ENCODE peak calls at places on chromosomes 16 and 17, in six cellular contexts. N is IMR-90, Y is trophoblast cell, B is H1, X is mesenchymal stem cell, D is mesendoderm. L is an unnamed sample.

GRCh38 chr16:35214840-35215239 is 1755.4 kb downstream of the TP53TG3F start:
- DNase-seq in Y (no peak), N (no peak), B (no peak), X (no peak), D (no peak), L (no peak)

GRCh38 chr16:4506450-4506849 is 30.3 kb downstream of the HMOX2 start:
- DNase-seq in N (peak; percentile 82), D (peak; percentile 88), X (peak; percentile 80), B (peak; percentile 56), Y (peak; percentile 51), L (peak; percentile 49)

GRCh38 chr17:42675984-42676423 is 790 bp downstream of the PLEKHH3 start:
- DNase-seq in N (peak; percentile 45), D (peak; percentile 67), B (no peak), X (peak; percentile 79), Y (peak; percentile 63), L (no peak)

GRCh38 chr17:49387374-49388289 is 25.6 kb upstream of the ZNF652 start:
- DNase-seq in Y (no peak), X (no peak), D (no peak), N (no peak), B (no peak), L (no peak)

GRCh38 chr17:74785096-74785980 is 9.2 kb upstream of the NAT9 start:
- DNase-seq in D (no peak), X (no peak), Y (peak; percentile 27), B (no peak), N (no peak), L (no peak)

GRCh38 chr17:42514867-42515266 is 21.2 kb upstream of the NAGLU start:
- DNase-seq in D (no peak), Y (no peak), X (no peak), N (no peak), B (no peak), L (no peak)

GRCh38 chr17:50660887-50661345 is 26.2 kb downstream of the ABCC3 start:
- DNase-seq in X (no peak), D (no peak), B (no peak), N (no peak), Y (peak; percentile 34), L (no peak)

GRCh38 chr16:67963325-67964321 is 4.8 kb downstream of the SLC12A4 start:
- DNase-seq in B (peak; percentile 75), X (no peak), N (no peak), Y (peak; percentile 80), D (peak; percentile 29), L (no peak)

GRCh38 chr17:28881533-28882056 is 15.9 kb downstream of the FLOT2 start:
- DNase-seq in Y (no peak), X (no peak), N (no peak), D (no peak), B (no peak), L (no peak)
- H3K4me3 ChIP-seq in Y (no peak overlapping the region), X (no peak overlapping the region), N (no peak overlapping the region), D (no peak overlapping the region), B (no peak overlapping the region), L (no peak overlapping the region)

GRCh38 chr16:30874244-30874820 is 19.5 kb downstream of the BCL7C start:
- DNase-seq in B (no peak), X (no peak), Y (peak; percentile 75), D (no peak), N (no peak), L (no peak)

GRCh38 chr16:30874821-30875717 is 18.8 kb downstream of the BCL7C start:
- DNase-seq in N (peak; percentile 88), X (peak; percentile 92), D (peak; percentile 95), Y (peak; percentile 92), B (peak; percentile 94), L (peak; percentile 87)

GRCh38 chr16:30870904-30871303 is 23.0 kb downstream of the BCL7C start:
- DNase-seq in N (no peak), D (no peak), X (no peak), B (no peak), Y (no peak), L (no peak)

GRCh38 chr16:30876867-30877266 is 17.0 kb downstream of the BCL7C start:
- DNase-seq in D (peak; percentile 59), Y (no peak), N (no peak), X (peak; percentile 26), B (no peak), L (no peak)

DNA sequence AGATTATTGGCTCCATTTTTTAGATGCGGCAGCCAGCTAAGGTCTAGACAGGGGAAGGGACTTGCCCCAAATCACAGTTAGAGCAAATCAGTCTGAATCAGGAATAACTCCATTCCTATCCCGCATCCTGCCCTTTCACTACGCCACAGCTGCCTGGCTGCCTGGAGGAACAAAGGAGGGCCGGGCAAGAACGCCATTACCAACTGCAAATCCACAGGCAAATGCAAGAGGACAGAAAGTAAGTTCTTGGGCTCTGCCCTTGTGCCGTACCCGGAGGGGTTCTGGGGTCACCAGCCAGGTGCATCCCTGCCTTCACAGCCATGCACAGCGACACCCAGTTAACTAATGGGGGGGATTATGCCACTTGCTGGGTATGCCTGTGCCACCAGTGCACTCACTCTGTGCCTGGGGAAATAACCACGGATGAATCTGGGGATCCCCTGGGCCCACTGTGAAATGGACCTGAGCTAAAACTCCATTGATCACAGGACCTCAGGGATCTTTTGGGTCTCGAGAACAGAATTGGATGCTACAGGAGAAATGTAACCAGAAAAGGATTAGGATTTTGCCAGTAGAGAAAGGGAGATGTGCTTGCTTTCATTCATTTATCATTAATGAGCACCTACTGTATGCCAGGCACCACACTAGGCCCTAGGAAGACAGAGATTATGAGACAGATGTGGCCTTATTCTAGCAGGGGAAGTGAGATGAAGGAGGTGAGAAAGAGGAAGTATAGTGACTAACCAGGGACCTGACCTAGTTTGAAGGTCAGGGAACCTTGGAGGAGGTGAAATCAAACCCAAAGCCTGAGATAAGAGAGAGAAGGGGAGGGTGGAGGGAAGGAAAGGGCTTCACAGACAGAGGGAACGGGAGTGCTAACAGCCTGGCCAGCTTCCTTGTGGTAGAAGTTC is 17.7 kb downstream of the BCL7C start:
- DNase-seq in N (peak; percentile 26), Y (peak; percentile 88), B (no peak), X (peak; percentile 1), D (peak; percentile 73), L (no peak)
- H2BK120ac ChIP-seq in N (peak overlapping the region; percentile 34), Y (peak overlapping the region; percentile 39), B (no peak overlapping the region), X (peak overlapping the region; percentile 6), D (no peak overlapping the region), L (no peak overlapping the region)

GRCh38 chr17:57890857-57891232 is 41.0 kb upstream of the MRPS23 start:
- DNase-seq in B (no peak), N (no peak), X (no peak), D (no peak), Y (no peak), L (no peak)

GRCh38 chr17:57894848-57895247 is 45.0 kb upstream of the MRPS23 start:
- DNase-seq in X (no peak), D (no peak), B (no peak), N (no peak), Y (no peak), L (no peak)

GRCh38 chr17:57892820-57893595 is 43.2 kb upstream of the MRPS23 start:
- DNase-seq in B (peak; percentile 71), D (peak; percentile 96), N (peak; percentile 98), Y (peak; percentile 96), X (peak; percentile 100), L (peak; percentile 77)

GRCh38 chr17:57889892-57890856 is 40.3 kb upstream of the MRPS23 start:
- DNase-seq in D (no peak), Y (no peak), B (no peak), N (peak; percentile 86), X (peak; percentile 48), L (no peak)

GRCh38 chr17:57892146-57892819 is 42.4 kb upstream of the MRPS23 start:
- DNase-seq in N (peak; percentile 84), D (peak; percentile 97), X (peak; percentile 93), Y (peak; percentile 85), B (peak; percentile 99), L (peak; percentile 83)
- H3K4me3 ChIP-seq in N (no peak overlapping the region), D (no peak overlapping the region), X (no peak overlapping the region), Y (no peak overlapping the region), B (peak overlapping the region; percentile 1), L (no peak overlapping the region)

DNA sequence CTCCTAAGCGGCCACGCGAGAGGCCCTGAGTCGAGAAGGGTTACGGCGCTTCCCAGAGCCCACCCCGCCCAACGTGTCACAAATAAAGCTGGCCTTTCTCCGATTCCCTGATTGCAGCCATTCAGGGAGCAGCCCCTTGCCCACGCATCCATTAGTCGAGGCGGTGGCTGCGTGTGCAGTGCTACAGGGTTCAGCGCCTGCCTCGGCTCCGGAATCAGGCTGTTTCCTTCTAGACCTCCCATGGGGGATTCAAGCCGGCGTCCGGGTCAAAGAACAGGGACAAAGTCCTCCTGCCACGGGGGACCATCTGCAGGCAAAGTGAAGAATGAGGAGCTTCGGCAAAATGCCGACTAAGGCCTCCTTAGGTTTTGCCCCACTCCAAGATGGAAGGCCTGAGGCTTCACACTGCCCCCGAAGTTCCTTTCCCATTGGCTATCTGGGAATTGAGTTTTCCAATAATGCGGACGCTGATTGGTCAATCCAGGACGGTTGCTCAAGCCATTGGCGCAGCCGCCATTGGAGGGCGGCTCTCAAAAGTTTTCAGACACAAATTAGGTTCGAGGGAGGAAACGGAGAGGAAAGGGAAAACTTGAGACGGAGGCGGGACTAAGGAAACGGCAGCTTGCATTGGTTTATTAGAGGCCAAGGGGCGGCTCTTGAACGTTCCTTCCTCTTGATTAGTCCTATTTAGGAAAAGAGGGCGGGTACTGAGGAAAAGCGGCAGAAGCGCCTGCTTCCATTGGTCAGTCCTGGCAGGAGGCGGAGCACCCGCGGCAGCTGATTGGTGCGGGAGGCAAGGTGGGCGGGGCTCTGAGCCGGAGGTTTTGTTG is 430 bp upstream of the KATNB1 start:
- DNase-seq in D (peak; percentile 100), X (peak; percentile 100), N (peak; percentile 100), B (peak; percentile 98), Y (peak; percentile 100), L (peak; percentile 100)
- H2BK120ac ChIP-seq in D (no peak overlapping the region), X (peak overlapping the region; percentile 24), N (peak overlapping the region; percentile 45), B (no peak overlapping the region), Y (peak overlapping the region; percentile 9), L (no peak overlapping the region)

L was measured in neuronal stem cell.